ENCODE peak calls at places on chromosomes 16 and 17, in eight cellular contexts. I is Caco-2; D is PC-3; R is Peyer's patch; M is CD4-positive, alpha-beta T cell; W is mucosa of descending colon; V is cardiac muscle cell; T is SK-N-SH. C is an unnamed sample. For H3K9me3, the result is how much of the 10 kb centered on the place peaks cover.

GRCh38 chr16:49698931-49699715 is 156.8 kb downstream of the ZNF423 start:
- DNase-seq in R (no peak), D (no peak), T (no peak), V (no peak), W (no peak), I (no peak), M (no peak), C (no peak)

GRCh38 chr16:2753523-2754020 is 1.1 kb downstream of the SRRM2 start:
- DNase-seq in W (no peak), T (no peak), I (no peak), D (no peak), M (no peak), R (no peak), V (peak), C (no peak)

GRCh38 chr17:66395961-66396360 is 93.5 kb downstream of the PRKCA start:
- DNase-seq in D (no peak), I (no peak), W (no peak), T (no peak), V (no peak), M (no peak), R (no peak), C (no peak)

GRCh38 chr16:51084074-51084928 is 66.8 kb downstream of the SALL1 start:
- DNase-seq in R (no peak), I (no peak), T (no peak), V (no peak), D (no peak), W (no peak), M (no peak), C (no peak)

GRCh38 chr16:81531415-81531814 is 86.8 kb downstream of the CMIP start:
- DNase-seq in I (peak), M (no peak), W (no peak), T (no peak), V (no peak), D (no peak), R (peak), C (peak)

GRCh38 chr17:50864747-50865059 is 1.5 kb downstream of the TOB1 start:
- DNase-seq in W (no peak), R (no peak), M (no peak), I (no peak), V (no peak), T (no peak), D (no peak), C (no peak)

GRCh38 chr17:39171933-39172332 is 6.0 kb upstream of the ARL5C start:
- DNase-seq in D (no peak), R (no peak), I (no peak), V (no peak), M (no peak), W (no peak), T (no peak), C (no peak)

GRCh38 chr17:57607553-57608120 is 137.5 kb downstream of the CCDC182 start:
- DNase-seq in D (peak), V (no peak), I (no peak), R (no peak), M (no peak), W (no peak), T (no peak), C (no peak)

GRCh38 chr17:68697850-68698313 is 96.7 kb upstream of the FAM20A start:
- DNase-seq in D (no peak), M (no peak), T (no peak), V (no peak), I (peak), W (no peak), R (peak), C (no peak)

GRCh38 chr17:43832168-43832975 is 574 bp downstream of the MPP3 start:
- DNase-seq in V (peak), W (peak), M (peak), T (peak), R (peak), D (peak), I (peak), C (peak)

GRCh38 chr16:51773491-51773890 is 622.4 kb upstream of the SALL1 start:
- DNase-seq in D (no peak), T (no peak), M (no peak), R (no peak), V (no peak), I (no peak), W (no peak), C (no peak)

GRCh38 chr17:59378621-59379194 is 47.3 kb downstream of the YPEL2 start:
- DNase-seq in D (no peak), W (peak), M (no peak), I (no peak), R (no peak), V (no peak), T (no peak), C (peak)

GRCh38 chr16:30996324-30996999 is 11.5 kb downstream of the HSD3B7 start:
- DNase-seq in V (no peak), W (peak), M (no peak), D (peak), I (peak), T (no peak), R (peak), C (peak)

GRCh38 chr16:83744521-83744981 is 63.2 kb upstream of the HSBP1 start:
- DNase-seq in I (no peak), M (no peak), W (no peak), V (no peak), R (peak), D (peak), T (no peak), C (no peak)

GRCh38 chr16:76535-77272 is 1.3 kb upstream of the MPG start:
- DNase-seq in R (peak), W (peak), V (no peak), D (peak), T (no peak), M (no peak), I (no peak), C (peak)

GRCh38 chr17:4559851-4560820 is at the start of gene GGT6:
- DNase-seq in D (no peak), I (no peak), M (no peak), R (peak), W (peak), T (no peak), V (no peak), C (peak)

GRCh38 chr16:6081320-6081976 is 983.9 kb upstream of the EEF2KMT start:
- DNase-seq in M (no peak), R (peak), T (peak), W (peak), V (peak), I (no peak), D (peak), C (peak)

GRCh38 chr17:1082579-1082978 is 85.7 kb downstream of the TIMM22 start:
- DNase-seq in R (no peak), W (peak), M (no peak), D (peak), I (no peak), V (no peak), T (no peak), C (peak)

GRCh38 chr16:425740-426114 is 278 bp downstream of the RAB11FIP3 start:
- DNase-seq in T (no peak), D (no peak), I (no peak), V (peak), R (no peak), W (no peak), M (peak), C (no peak)

GRCh38 chr17:38333635-38334295 is 10.0 kb downstream of the GPR179 start:
- DNase-seq in T (peak), V (peak), R (peak), W (peak), D (peak), M (peak), I (peak), C (no peak)

GRCh38 chr17:59329558-59330313 is 1.7 kb upstream of the YPEL2 start:
- DNase-seq in T (peak), M (peak), I (peak), D (peak), W (peak), R (peak), V (peak), C (peak)

GRCh38 chr17:37744961-37745800 is at the start of gene HNF1B:
- DNase-seq in T (no peak), V (no peak), R (peak), W (peak), D (peak), I (peak), M (no peak), C (peak)

GRCh38 chr16:16080465-16081065 is 131.1 kb downstream of the ABCC1 start:
- DNase-seq in T (no peak), M (no peak), W (no peak), D (no peak), I (no peak), R (no peak), V (no peak), C (no peak)

GRCh38 chr16:67243481-67243880 is 3.8 kb downstream of the FHOD1 start:
- DNase-seq in I (no peak), T (no peak), R (no peak), W (peak), V (no peak), D (no peak), M (no peak), C (no peak)

GRCh38 chr17:1203111-1203966 is 23.6 kb upstream of the ABR start:
- DNase-seq in R (peak), I (no peak), M (peak), T (peak), V (peak), D (peak), W (peak), C (peak)

GRCh38 chr16:68503334-68503733 is 35.8 kb upstream of the ZFP90 start:
- DNase-seq in D (peak), V (no peak), M (no peak), T (no peak), W (no peak), I (no peak), R (no peak), C (no peak)

GRCh38 chr17:53619025-53619424 is 203.7 kb upstream of the KIF2B start:
- DNase-seq in W (no peak), R (no peak), M (no peak), D (no peak), I (no peak), T (no peak), V (no peak), C (no peak)
- H3K9me3 ChIP-seq in W (under half), R (under half), M (under half), D (under half), I (under half), T (under half), V (under half), C (under half)

GRCh38 chr16:17836868-17837602 is 366.3 kb upstream of the XYLT1 start:
- DNase-seq in R (no peak), M (no peak), I (no peak), T (no peak), W (no peak), D (peak), V (no peak), C (no peak)

GRCh38 chr16:17835118-17835949 is 364.6 kb upstream of the XYLT1 start:
- DNase-seq in T (no peak), V (no peak), M (no peak), W (no peak), R (no peak), I (no peak), D (no peak), C (no peak)

GRCh38 chr16:17845031-17845430 is 374.3 kb upstream of the XYLT1 start:
- DNase-seq in W (no peak), T (no peak), V (no peak), I (no peak), R (no peak), M (no peak), D (no peak), C (no peak)

GRCh38 chr16:17843905-17844304 is 373.1 kb upstream of the XYLT1 start:
- DNase-seq in D (no peak), I (no peak), T (no peak), W (no peak), M (no peak), V (no peak), R (no peak), C (no peak)

GRCh38 chr16:17839272-17839671 is 368.5 kb upstream of the XYLT1 start:
- DNase-seq in I (no peak), T (no peak), V (no peak), M (no peak), W (no peak), D (no peak), R (no peak), C (no peak)
- H3K9me3 ChIP-seq in I (under half), T (under half), V (under half), M (under half), W (under half), D (under half), R (under half), C (under half)

GRCh38 chr17:22459331-22459952 is 767.1 kb downstream of the KCNJ18 start:
- DNase-seq in V (no peak), W (no peak), D (no peak), I (no peak), R (no peak), T (no peak), M (no peak), C (no peak)
- H3K9me3 ChIP-seq in V (under half), W (half or more), D (under half), I (under half), R (under half), T (under half), M (under half), C (under half)

GRCh38 chr17:82949984-82950383 is 110.2 kb upstream of the ZNF750 start:
- DNase-seq in I (peak), W (peak), M (no peak), V (no peak), R (no peak), T (no peak), D (no peak), C (no peak)

GRCh38 chr17:82947051-82947991 is 107.5 kb upstream of the ZNF750 start:
- DNase-seq in W (peak), T (no peak), I (peak), R (peak), V (no peak), D (no peak), M (no peak), C (no peak)

GRCh38 chr17:82948957-82949356 is 109.1 kb upstream of the ZNF750 start:
- DNase-seq in D (no peak), R (no peak), I (no peak), T (no peak), W (no peak), M (no peak), V (no peak), C (no peak)

GRCh38 chr17:82949361-82949760 is 109.5 kb upstream of the ZNF750 start:
- DNase-seq in V (no peak), T (no peak), D (no peak), W (no peak), R (no peak), M (no peak), I (peak), C (no peak)

GRCh38 chr17:82948081-82948511 is 108.3 kb upstream of the ZNF750 start:
- DNase-seq in R (no peak), M (no peak), V (no peak), D (no peak), W (peak), I (peak), T (no peak), C (no peak)
- H3K9me3 ChIP-seq in R (under half), M (under half), V (under half), D (under half), W (under half), I (under half), T (under half), C (under half)

GRCh38 chr16:64773184-64773583 is 348.7 kb downstream of the CDH11 start:
- DNase-seq in V (no peak), I (no peak), R (no peak), T (no peak), D (no peak), W (no peak), M (no peak), C (no peak)
- H3K9me3 ChIP-seq in V (under half), I (under half), R (under half), T (under half), D (under half), W (under half), M (under half), C (under half)

DNA sequence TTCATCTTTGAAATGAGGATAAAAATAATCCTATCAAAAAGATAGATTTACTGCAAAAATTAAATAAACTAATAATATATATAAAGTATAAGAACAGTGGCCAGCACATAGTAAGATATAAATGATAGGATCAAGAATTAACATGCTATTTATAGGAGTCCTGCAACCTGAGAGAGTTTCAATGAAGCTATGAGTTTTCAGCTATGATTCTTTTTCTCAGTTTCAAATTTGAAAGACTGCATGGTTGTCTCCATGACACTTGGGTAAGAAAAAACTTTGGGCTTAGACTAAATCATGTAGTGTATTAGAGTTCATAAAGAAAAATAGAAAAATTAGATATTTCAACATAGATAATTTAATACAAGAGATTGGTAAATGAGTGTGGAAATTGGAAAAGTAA is 817.8 kb upstream of the KIF2B start:
- DNase-seq in V (no peak), R (no peak), T (no peak), I (no peak), D (no peak), M (no peak), W (no peak), C (no peak)
- H3K9me3 ChIP-seq in V (under half), R (under half), T (under half), I (under half), D (under half), M (under half), W (under half), C (under half)

DNA sequence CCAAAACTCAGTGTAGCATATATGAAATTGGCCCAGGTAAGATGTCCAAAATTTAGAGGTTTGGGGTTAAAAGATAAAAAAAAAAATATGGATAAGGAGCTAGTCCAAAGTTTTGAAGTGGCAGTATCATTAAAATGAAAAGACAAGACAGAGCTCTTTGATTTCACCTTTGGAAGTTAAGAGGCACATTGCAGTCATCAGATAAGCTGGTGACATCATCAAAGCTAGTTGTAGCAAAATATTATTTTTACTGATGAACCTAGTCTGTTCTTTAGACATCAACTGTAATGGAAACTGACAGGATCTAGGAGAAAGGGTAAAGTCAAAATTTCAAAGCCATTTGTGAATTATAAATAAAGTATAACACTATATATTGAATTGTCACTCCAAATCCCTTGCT is 603.7 kb upstream of the CDH8 start:
- DNase-seq in W (no peak), I (no peak), V (no peak), R (no peak), T (no peak), D (no peak), M (no peak), C (no peak)
- H3K9me3 ChIP-seq in W (under half), I (under half), V (under half), R (under half), T (under half), D (under half), M (under half), C (under half)

DNA sequence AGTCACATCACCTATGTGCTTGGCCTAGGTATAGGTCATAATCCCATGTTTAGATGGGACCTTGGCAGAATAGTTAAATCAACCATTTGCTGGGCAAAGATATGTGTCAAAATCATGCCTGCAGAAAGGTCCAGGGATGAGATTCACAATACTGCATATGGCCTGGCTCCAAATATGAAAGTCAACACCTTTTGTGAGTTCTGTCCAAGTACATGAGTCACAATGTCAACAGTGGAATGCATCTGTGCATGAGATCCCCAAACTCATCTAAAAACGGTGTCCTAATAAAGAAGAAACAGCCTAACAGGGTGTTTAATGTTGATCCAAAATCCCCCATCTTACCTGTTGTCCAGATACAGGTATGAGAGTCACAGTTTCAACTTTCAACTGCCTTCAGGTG is 1847.5 kb downstream of the TP53TG3F start:
- DNase-seq in R (no peak), V (no peak), T (no peak), D (peak), I (no peak), W (no peak), M (no peak), C (no peak)
- H3K9me3 ChIP-seq in R (under half), V (under half), T (under half), D (under half), I (under half), W (half or more), M (under half), C (under half)

GRCh38 chr17:53032861-53033271 is 789.9 kb upstream of the KIF2B start:
- DNase-seq in D (peak), W (no peak), V (peak), T (peak), R (no peak), M (no peak), I (peak), C (peak)
- H3K9me3 ChIP-seq in D (under half), W (under half), V (under half), T (under half), R (under half), M (under half), I (under half), C (under half)

GRCh38 chr17:52395308-52395707 is 236.8 kb upstream of the CA10 start:
- DNase-seq in V (no peak), M (no peak), W (no peak), I (no peak), R (no peak), D (no peak), T (peak), C (no peak)

GRCh38 chr17:52384695-52385094 is 226.2 kb upstream of the CA10 start:
- DNase-seq in V (no peak), R (no peak), I (no peak), D (no peak), M (no peak), W (no peak), T (no peak), C (no peak)

GRCh38 chr17:52389632-52390031 is 231.1 kb upstream of the CA10 start:
- DNase-seq in R (no peak), W (no peak), M (no peak), V (no peak), I (no peak), T (no peak), D (no peak), C (peak)

GRCh38 chr17:52388941-52389340 is 230.4 kb upstream of the CA10 start:
- DNase-seq in D (no peak), V (no peak), I (no peak), M (no peak), W (no peak), T (no peak), R (no peak), C (peak)

DNA sequence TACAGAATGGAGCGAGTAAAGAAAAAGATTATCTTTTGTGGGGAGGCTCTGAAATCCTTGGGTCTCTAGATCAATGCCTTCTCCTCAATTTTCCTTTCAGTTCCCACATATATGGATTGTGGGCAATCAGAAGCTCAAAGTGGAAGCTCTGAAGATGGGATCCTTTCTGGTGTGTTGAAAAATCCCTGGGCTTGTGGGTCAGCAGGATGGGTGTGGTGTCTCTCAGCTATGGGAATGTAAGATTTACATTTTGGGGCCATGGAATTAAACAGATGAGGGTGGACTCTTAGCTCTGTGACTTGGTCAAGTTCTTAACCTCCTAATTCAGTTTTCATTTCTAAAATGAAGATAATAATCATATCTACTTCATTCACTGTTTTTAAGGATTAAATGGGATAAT is 231.9 kb upstream of the CA10 start:
- DNase-seq in I (no peak), R (no peak), T (no peak), M (no peak), V (no peak), W (no peak), D (no peak), C (peak)
- H3K9me3 ChIP-seq in I (under half), R (under half), T (under half), M (under half), V (under half), W (under half), D (under half), C (under half)